ENCODE peak calls at places on chromosomes 11 and 22, in nine cellular contexts. A is EH; T is epithelial cell of esophagus; F is left lung; G is stimulated activated naive CD8-positive, alpha-beta T cell treated with anti-CD3 and anti-CD28 coated beads, Interleukin-15, amount 100 ng/mL, for 72 hours; Z is kidney; D is SJSA1; B is effector memory CD4-positive, alpha-beta T cell; I is SIG-M5. S is an unnamed sample.

GRCh38 chr11:113732092-113732491 is 26.0 kb upstream of the TMPRSS5 start:
- DNase-seq in D (no peak), B (no peak), T (no peak), F (no peak), I (no peak), G (no peak), A (no peak), Z (no peak), S (no peak)

GRCh38 chr11:131739243-131739882 is 368.9 kb downstream of the NTM start:
- DNase-seq in D (no peak), F (no peak), Z (no peak), B (no peak), I (no peak), G (no peak), T (no peak), A (peak; percentile 51), S (no peak)

GRCh38 chr22:22822106-22822505 is 65.5 kb upstream of the IGLL5 start:
- DNase-seq in A (no peak), I (no peak), F (no peak), B (no peak), G (no peak), T (no peak), D (no peak), Z (no peak), S (no peak)

GRCh38 chr11:126058090-126058489 is 4.6 kb downstream of the CDON start:
- DNase-seq in A (no peak), D (no peak), F (no peak), T (no peak), B (no peak), G (no peak), Z (no peak), I (no peak), S (no peak)

GRCh38 chr11:68946416-68947090 is 34.2 kb downstream of the MRGPRD start:
- DNase-seq in A (peak; percentile 91), F (no peak), Z (peak; percentile 66), I (no peak), T (peak; percentile 44), B (no peak), D (no peak), G (no peak), S (no peak)

GRCh38 chr22:17601031-17601430 is 27.5 kb downstream of the ATP6V1E1 start:
- DNase-seq in Z (peak; percentile 6), D (no peak), B (no peak), G (no peak), F (no peak), I (no peak), T (no peak), A (peak; percentile 24), S (no peak)

GRCh38 chr11:20483931-20484330 is 96.4 kb downstream of the PRMT3 start:
- DNase-seq in B (no peak), G (no peak), Z (no peak), F (no peak), A (no peak), D (no peak), T (peak; percentile 88), I (no peak), S (no peak)

GRCh38 chr11:24793479-24793878 is 296.6 kb downstream of the LUZP2 start:
- DNase-seq in B (no peak), Z (no peak), F (no peak), I (no peak), D (no peak), T (no peak), A (no peak), G (no peak), S (no peak)

GRCh38 chr22:33409134-33409533 is 351.0 kb upstream of the SYN3 start:
- DNase-seq in A (no peak), T (no peak), D (no peak), F (no peak), I (no peak), Z (no peak), B (no peak), G (no peak), S (no peak)

GRCh38 chr11:64117763-64118459 is 48.0 kb downstream of the MACROD1 start:
- DNase-seq in G (no peak), T (no peak), A (no peak), B (no peak), Z (no peak), F (no peak), I (no peak), D (no peak), S (no peak)

GRCh38 chr11:47433991-47434786 is 8.0 kb upstream of the PSMC3 start:
- DNase-seq in Z (no peak), G (no peak), D (no peak), A (peak; percentile 84), T (no peak), F (no peak), B (no peak), I (no peak), S (no peak)

GRCh38 chr11:27390959-27391326 is 27.9 kb upstream of the CCDC34 start:
- DNase-seq in G (no peak), B (no peak), I (no peak), A (peak; percentile 88), T (no peak), F (no peak), D (no peak), Z (no peak), S (peak; percentile 25)

GRCh38 chr11:86991341-86991740 is 36.1 kb upstream of the FZD4 start:
- DNase-seq in A (no peak), G (no peak), T (peak; percentile 74), I (no peak), B (no peak), Z (no peak), F (no peak), D (no peak), S (no peak)

GRCh38 chr11:121523581-121524232 is 70.9 kb upstream of the SORL1-AS1 start:
- DNase-seq in A (no peak), Z (no peak), T (no peak), F (no peak), G (no peak), D (no peak), B (no peak), I (no peak), S (no peak)

GRCh38 chr11:60899021-60899936 is 7.1 kb downstream of the PRPF19 start:
- DNase-seq in G (no peak), A (peak; percentile 70), F (no peak), I (no peak), Z (no peak), T (peak; percentile 70), B (no peak), D (no peak), S (no peak)

GRCh38 chr11:21552910-21553309 is 640.0 kb upstream of the ANO5 start:
- DNase-seq in B (no peak), A (no peak), T (no peak), Z (no peak), G (no peak), F (no peak), D (no peak), I (no peak), S (no peak)

GRCh38 chr22:36449776-36450175 is 31.7 kb downstream of the TXN2 start:
- DNase-seq in I (no peak), A (no peak), Z (no peak), B (no peak), F (no peak), G (no peak), T (no peak), D (no peak), S (no peak)

GRCh38 chr11:45913514-45913913 is 4.2 kb downstream of the PEX16 start:
- DNase-seq in Z (peak; percentile 74), D (no peak), I (no peak), G (no peak), B (no peak), T (no peak), F (no peak), A (no peak), S (no peak)

GRCh38 chr22:44026630-44027511 is 2.8 kb downstream of the PARVB start:
- DNase-seq in F (peak; percentile 91), G (peak; percentile 50), I (peak; percentile 52), A (peak; percentile 83), Z (peak; percentile 87), T (no peak), B (peak; percentile 55), D (no peak), S (peak; percentile 59)

GRCh38 chr22:25896098-25896497 is 154.1 kb downstream of the MYO18B start:
- DNase-seq in T (no peak), Z (no peak), A (no peak), D (no peak), F (no peak), I (no peak), G (no peak), B (no peak), S (no peak)

GRCh38 chr11:20360650-20361049 is 2.9 kb upstream of the HTATIP2 start:
- DNase-seq in F (no peak), Z (no peak), A (peak; percentile 52), I (no peak), G (peak; percentile 19), T (no peak), D (no peak), B (no peak), S (peak; percentile 80)

GRCh38 chr11:72703281-72704008 is 29.2 kb upstream of the PDE2A start:
- DNase-seq in B (no peak), T (no peak), F (no peak), G (no peak), Z (peak; percentile 90), D (no peak), I (no peak), A (peak; percentile 82), S (no peak)

GRCh38 chr11:121741954-121742361 is 289.2 kb upstream of the SORL1-AS1 start:
- DNase-seq in T (no peak), D (no peak), Z (peak; percentile 86), A (peak; percentile 19), I (no peak), F (no peak), B (no peak), G (no peak), S (no peak)

GRCh38 chr22:36282078-36282831 is 29.3 kb downstream of the APOL1 start:
- DNase-seq in A (no peak), B (no peak), F (no peak), T (no peak), G (no peak), Z (no peak), I (no peak), D (no peak), S (no peak)

GRCh38 chr22:35631597-35631996 is 14.5 kb upstream of the MB start:
- DNase-seq in F (peak; percentile 51), B (no peak), D (no peak), I (no peak), G (no peak), Z (peak; percentile 58), A (peak; percentile 43), T (peak; percentile 69), S (no peak)

GRCh38 chr22:50074056-50074455 is 11.2 kb downstream of the MLC1 start:
- DNase-seq in A (no peak), F (no peak), G (no peak), T (no peak), B (no peak), Z (peak; percentile 39), I (no peak), D (no peak), S (no peak)

GRCh38 chr22:23062616-23063538 is 7.4 kb upstream of the GNAZ start:
- DNase-seq in A (no peak), T (no peak), I (no peak), Z (peak; percentile 18), F (no peak), G (no peak), D (no peak), B (no peak), S (no peak)

GRCh38 chr11:59426361-59427067 is at the start of gene OR5A2:
- DNase-seq in B (no peak), Z (no peak), T (peak; percentile 26), A (no peak), F (no peak), I (no peak), G (no peak), D (no peak), S (no peak)

GRCh38 chr22:49530671-49531532 is 296.8 kb downstream of the BRD1 start:
- DNase-seq in B (no peak), T (no peak), A (no peak), I (no peak), Z (peak; percentile 41), G (no peak), F (no peak), D (no peak), S (no peak)

GRCh38 chr22:46547883-46548244 is 10.4 kb upstream of the CELSR1 start:
- DNase-seq in F (peak; percentile 88), A (peak; percentile 95), T (peak; percentile 70), Z (peak; percentile 88), I (no peak), G (no peak), B (no peak), D (peak; percentile 72), S (no peak)

GRCh38 chr11:78069465-78069864 is 5.8 kb downstream of the THRSP start:
- DNase-seq in Z (no peak), T (no peak), D (no peak), B (no peak), I (no peak), F (no peak), G (no peak), A (no peak), S (no peak)